ENCODE peak calls at places on chromosome 3, in five cellular contexts. R is GM12878, A is NT2/D1, M is H1, P is HepG2. L is an unnamed sample.

GRCh38 chr3:113695426-113695817 is 1.0 kb downstream of the USF3 start:
- DNase-seq in R (no peak), P (peak; percentile 44), A (no peak), M (no peak), L (peak; percentile 14)

GRCh38 chr3:190326930-190327329 is 4.7 kb upstream of the CLDN1 start:
- DNase-seq in A (no peak), P (no peak), M (no peak), R (no peak), L (no peak)

GRCh38 chr3:122609798-122610559 is 32.5 kb downstream of the PARP15 start:
- DNase-seq in P (no peak), R (peak; percentile 98), M (no peak), A (no peak), L (no peak)

GRCh38 chr3:177615015-177615414 is 417.7 kb upstream of the TBL1XR1 start:
- DNase-seq in R (no peak), P (peak; percentile 82), M (no peak), A (no peak), L (no peak)

GRCh38 chr3:186722457-186722856 is 5.3 kb downstream of the KNG1 start:
- DNase-seq in R (no peak), P (peak; percentile 18), A (no peak), M (peak; percentile 17), L (no peak)

GRCh38 chr3:20924646-20925395 is 738.8 kb upstream of the SGO1 start:
- DNase-seq in M (no peak), P (no peak), R (no peak), A (no peak), L (no peak)

GRCh38 chr3:15510493-15510892 is 11.0 kb downstream of the COLQ start:
- DNase-seq in P (no peak), R (no peak), M (no peak), A (no peak), L (no peak)

GRCh38 chr3:190646996-190647395 is 133.1 kb downstream of the IL1RAP start:
- DNase-seq in P (no peak), A (no peak), M (no peak), R (no peak), L (no peak)

GRCh38 chr3:94440767-94441493 is 378.1 kb downstream of the NSUN3 start:
- DNase-seq in R (no peak), P (peak; percentile 17), A (no peak), M (no peak), L (no peak)

GRCh38 chr3:14453368-14453710 is 50.9 kb downstream of the SLC6A6 start:
- DNase-seq in M (no peak), R (no peak), P (no peak), A (no peak), L (no peak)

GRCh38 chr3:46900356-46900755 is 22.8 kb downstream of the PTH1R start:
- DNase-seq in P (no peak), A (no peak), R (no peak), M (no peak), L (no peak)

GRCh38 chr3:124410471-124410870 is 319.8 kb upstream of the UMPS start:
- DNase-seq in R (no peak), A (no peak), M (no peak), P (no peak), L (no peak)

GRCh38 chr3:197103766-197104165 is 74.1 kb upstream of the MELTF start:
- DNase-seq in R (no peak), M (no peak), A (no peak), P (no peak), L (no peak)

GRCh38 chr3:95899494-95899893 is 914.9 kb upstream of the EPHA6 start:
- DNase-seq in M (no peak), R (no peak), A (no peak), P (no peak), L (no peak)

GRCh38 chr3:69201658-69202057 is 79.3 kb upstream of the LMOD3 start:
- DNase-seq in R (no peak), A (no peak), P (no peak), M (no peak), L (no peak)

GRCh38 chr3:45781271-45781670 is 15.1 kb downstream of the SLC6A20 start:
- DNase-seq in P (no peak), A (no peak), M (no peak), R (no peak), L (no peak)

GRCh38 chr3:14297784-14298236 is 104.6 kb upstream of the SLC6A6 start:
- DNase-seq in R (no peak), P (no peak), M (no peak), A (no peak), L (no peak)

GRCh38 chr3:12891985-12892839 is 50.8 kb upstream of the RPL32 start:
- DNase-seq in A (peak; percentile 46), R (no peak), M (no peak), P (peak; percentile 51), L (peak; percentile 67)

GRCh38 chr3:106255870-106256248 is 387.0 kb upstream of the CBLB start:
- DNase-seq in P (no peak), A (no peak), R (peak; percentile 93), M (no peak), L (no peak)

GRCh38 chr3:119769394-119770149 is 12.3 kb upstream of the NR1I2 start:
- DNase-seq in P (no peak), R (no peak), A (no peak), M (no peak), L (no peak)

GRCh38 chr3:115704661-115705338 is 81.5 kb downstream of the GAP43 start:
- DNase-seq in P (no peak), A (no peak), M (no peak), R (no peak), L (no peak)

GRCh38 chr3:115708540-115708939 is 85.2 kb downstream of the GAP43 start:
- DNase-seq in M (no peak), A (no peak), P (no peak), R (no peak), L (no peak)

GRCh38 chr3:115709135-115709534 is 85.8 kb downstream of the GAP43 start:
- DNase-seq in P (no peak), R (no peak), M (no peak), A (no peak), L (no peak)

GRCh38 chr3:115709931-115710330 is 86.6 kb downstream of the GAP43 start:
- DNase-seq in A (no peak), M (no peak), P (no peak), R (no peak), L (no peak)

DNA sequence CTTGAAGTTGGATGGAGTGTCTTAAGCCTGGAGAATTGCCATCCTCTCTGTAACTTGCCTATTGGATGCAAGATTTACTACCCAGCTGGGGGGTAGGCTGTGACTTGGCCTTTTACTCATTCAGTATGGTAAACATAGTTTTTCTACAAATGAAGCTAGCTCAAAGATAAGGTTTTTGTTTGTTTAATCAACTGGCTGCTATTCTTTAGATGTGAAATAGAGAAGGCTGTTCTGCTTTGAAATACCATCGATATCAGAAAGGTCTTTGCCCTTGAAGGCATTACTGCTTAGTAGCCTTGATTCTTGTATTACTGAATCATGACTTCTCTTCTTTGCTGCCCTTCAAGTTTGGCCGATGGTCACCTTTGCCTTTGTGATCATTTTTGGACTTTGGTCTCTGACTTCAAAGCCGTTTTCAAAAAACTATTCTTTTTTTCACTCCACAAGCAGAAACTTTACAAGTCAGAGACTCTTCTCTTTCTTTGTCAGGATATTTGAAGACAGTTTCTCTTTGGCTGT is 83.1 kb downstream of the GAP43 start:
- DNase-seq in P (peak; percentile 83), M (no peak), R (no peak), A (no peak), L (no peak)
- TF ChIP-seq SUZ12 in P (no peak), M (no peak), R (no peak), A (no peak), L (no peak)

DNA sequence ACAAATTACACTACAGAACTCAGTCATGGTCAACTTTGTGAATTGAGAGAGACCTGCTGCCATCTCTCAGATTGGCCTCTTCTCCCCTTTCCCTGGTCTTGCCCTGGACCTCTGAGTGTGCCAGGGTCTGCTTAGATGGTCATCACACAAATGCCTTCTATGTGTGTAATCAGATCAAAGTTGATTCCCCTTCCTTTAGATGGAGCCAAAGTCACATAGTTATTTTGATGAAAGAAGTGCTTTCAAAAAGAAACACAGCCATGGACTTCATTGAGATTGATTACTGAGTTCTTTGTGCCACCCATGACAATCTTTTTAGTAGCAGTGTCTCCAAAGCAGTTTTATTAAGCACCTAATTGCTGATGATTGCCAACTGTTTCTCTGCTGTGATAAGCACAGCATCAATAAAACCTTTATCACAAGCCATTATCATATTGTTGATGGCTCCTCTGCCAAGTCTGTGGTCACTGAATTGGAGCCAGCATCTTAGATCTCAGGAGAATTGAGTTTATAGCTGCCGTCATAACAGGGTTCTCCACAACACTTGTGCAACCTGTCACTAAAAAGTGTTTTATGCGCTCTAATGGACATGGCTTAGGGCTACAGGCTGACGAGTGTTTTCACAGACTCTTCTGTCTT is 149.7 kb upstream of the NUDT16 start:
- DNase-seq in M (no peak), P (peak; percentile 2), A (no peak), R (no peak), L (no peak)
- TF ChIP-seq SUZ12 in M (no peak), P (no peak), A (no peak), R (no peak), L (no peak)

DNA sequence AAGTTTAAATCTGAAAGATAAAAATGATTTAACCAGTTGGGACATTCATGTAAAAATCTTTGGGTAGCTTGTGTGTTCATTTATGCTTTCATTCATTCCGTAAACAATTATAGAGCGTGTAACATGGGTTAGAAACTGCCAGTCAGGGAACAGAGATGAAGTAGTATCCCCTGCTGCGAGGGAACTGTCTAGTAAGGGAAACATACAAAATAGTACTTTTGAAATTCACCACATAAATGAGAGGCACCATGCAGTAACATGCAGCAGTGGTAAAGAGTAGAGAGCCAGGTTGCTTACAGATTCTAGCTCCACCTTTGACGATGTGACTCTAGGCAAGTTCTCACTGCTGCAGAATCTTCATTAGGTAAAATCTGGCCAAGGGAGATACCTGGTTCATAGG is 921 bp downstream of the DZIP3 start:
- DNase-seq in P (peak; percentile 1), R (no peak), A (no peak), M (no peak), L (peak; percentile 5)
- TF ChIP-seq SUZ12 in P (no peak), R (no peak), A (no peak), M (no peak), L (no peak)

GRCh38 chr3:143122089-143122430 is 2.5 kb downstream of the CHST2 start:
- DNase-seq in P (no peak), M (no peak), A (no peak), R (no peak), L (no peak)

GRCh38 chr3:143119974-143120715 is 574 bp downstream of the CHST2 start:
- DNase-seq in M (no peak), A (peak; percentile 35), P (no peak), R (no peak), L (peak; percentile 61)

GRCh38 chr3:143122608-143123352 is 3.2 kb downstream of the CHST2 start:
- DNase-seq in P (no peak), A (no peak), R (no peak), M (no peak), L (no peak)

GRCh38 chr3:143120716-143121239 is 1.2 kb downstream of the CHST2 start:
- DNase-seq in M (no peak), P (no peak), R (no peak), A (no peak), L (peak; percentile 57)

GRCh38 chr3:143121240-143122088 is 1.9 kb downstream of the CHST2 start:
- DNase-seq in A (peak; percentile 83), M (no peak), P (no peak), R (no peak), L (no peak)
- TF ChIP-seq SUZ12 in A (no peak), M (no peak), P (no peak), R (no peak), L (no peak)

L was measured in HEK293T.